ENCODE peak calls at places on chromosome 11, in seven cellular contexts. G, Y, V, S, C, I and Q are unnamed samples.

GRCh38 chr11:66844496-66845142 is 1.4 kb downstream of the RCE1 start:
- DNase-seq in I (no peak), V (peak; percentile 2), Y (no peak), C (no peak), S (no peak), G (no peak), Q (no peak)

GRCh38 chr11:2519879-2520735 is 75.3 kb downstream of the KCNQ1 start:
- DNase-seq in Y (peak; percentile 5), V (peak; percentile 1), C (no peak), I (no peak), S (no peak), G (no peak), Q (no peak)

GRCh38 chr11:100151944-100152343 is 535.1 kb upstream of the ARHGAP42 start:
- DNase-seq in S (no peak), Y (no peak), C (peak; percentile 31), I (no peak), V (no peak), G (no peak), Q (no peak)

GRCh38 chr11:44030276-44030932 is 17.4 kb upstream of the ACCSL start:
- DNase-seq in I (no peak), S (no peak), V (no peak), C (no peak), Y (no peak), G (no peak), Q (no peak)

GRCh38 chr11:64036081-64037026 is 623 bp downstream of the FLRT1 start:
- DNase-seq in I (no peak), Y (no peak), S (no peak), C (no peak), G (peak; percentile 51), V (peak; percentile 64), Q (no peak)

GRCh38 chr11:38089728-38090127 is 1491.7 kb upstream of the RAG2 start:
- DNase-seq in C (no peak), G (no peak), S (no peak), V (no peak), Y (no peak), I (no peak), Q (no peak)

GRCh38 chr11:116053538-116053919 is 549.3 kb upstream of the CADM1 start:
- DNase-seq in Y (no peak), I (no peak), C (no peak), S (no peak), V (no peak), G (no peak), Q (no peak)

GRCh38 chr11:45267660-45268340 is 18.3 kb downstream of the SYT13 start:
- DNase-seq in G (no peak), I (no peak), Y (peak; percentile 19), V (no peak), S (no peak), C (no peak), Q (no peak)

GRCh38 chr11:72614381-72614780 is 59.8 kb downstream of the PDE2A start:
- DNase-seq in G (no peak), C (no peak), Y (no peak), S (no peak), V (no peak), I (no peak), Q (no peak)

GRCh38 chr11:41273908-41274307 is 185.5 kb downstream of the LRRC4C start:
- DNase-seq in S (no peak), V (no peak), G (no peak), Y (no peak), C (no peak), I (no peak), Q (no peak)